ENCODE peak calls at places on chromosomes 13 and 19, in ten cellular contexts. T is frontal cortex; M is stimulated activated CD4-positive, alpha-beta T cell treated with anti-CD3 and anti-CD28 coated beads, Interleukin-12 subunit alpha, Interleukin-12 subunit beta, amount 100 ng/mL, for 48 hours; L is activated CD4-positive, CD25-positive, alpha-beta regulatory T cell; P is astrocyte of the hippocampus; G is glomerular endothelial cell; Z is NCI-H1092; J is left colon; H is Peyer's patch; Q is PC-3. D is an unnamed sample.

GRCh38 chr13:101767096-101767495 is 314.6 kb downstream of the ITGBL1 start:
- DNase-seq in Q (no peak), M (no peak), H (no peak), J (no peak), G (no peak), T (no peak), L (no peak), P (no peak), Z (no peak), D (no peak)

GRCh38 chr13:59774511-59774911 is 389.2 kb downstream of the DIAPH3 start:
- DNase-seq in T (no peak), M (no peak), P (peak), L (no peak), Z (no peak), G (no peak), H (no peak), J (no peak), Q (peak), D (peak)

GRCh38 chr13:30978981-30979956 is 46.8 kb downstream of the TEX26 start:
- DNase-seq in L (peak), H (no peak), Q (peak), M (peak), G (no peak), T (no peak), P (no peak), J (peak), Z (peak), D (no peak)

GRCh38 chr13:66410314-66410713 is 819.8 kb downstream of the PCDH9 start:
- DNase-seq in H (no peak), M (no peak), Z (no peak), Q (no peak), P (peak), T (no peak), J (no peak), L (no peak), G (no peak), D (no peak)

GRCh38 chr13:111206148-111206547 is 91.0 kb downstream of the ARHGEF7 start:
- DNase-seq in P (no peak), Q (no peak), J (no peak), T (no peak), G (no peak), L (no peak), M (no peak), Z (no peak), H (no peak), D (no peak)

GRCh38 chr13:80132741-80133601 is 208.0 kb downstream of the SPRY2 start:
- DNase-seq in M (no peak), J (peak), Z (no peak), P (peak), L (no peak), H (no peak), G (no peak), T (no peak), Q (peak), D (peak)

GRCh38 chr13:44305845-44306244 is 67.8 kb upstream of the SERP2 start:
- DNase-seq in M (no peak), G (no peak), Q (peak), P (peak), L (no peak), T (no peak), J (no peak), H (no peak), Z (peak), D (no peak)

GRCh38 chr19:31348416-31349159 is 648 bp downstream of the TSHZ3 start:
- DNase-seq in J (no peak), Q (no peak), G (no peak), Z (no peak), M (no peak), P (peak), H (no peak), L (no peak), T (no peak), D (no peak)

GRCh38 chr19:47542030-47542475 is 27.2 kb upstream of the NAPA start:
- DNase-seq in G (no peak), T (no peak), H (no peak), M (no peak), Q (no peak), Z (no peak), J (no peak), L (no peak), P (no peak), D (no peak)

GRCh38 chr13:42991892-42992584 is at the start of gene EPSTI1:
- DNase-seq in M (peak), P (peak), Q (peak), H (peak), L (peak), Z (no peak), G (peak), J (peak), T (no peak), D (peak)

GRCh38 chr13:75145926-75146325 is 336.0 kb downstream of the TBC1D4 start:
- DNase-seq in G (no peak), H (no peak), M (no peak), L (no peak), Z (no peak), J (no peak), T (no peak), Q (no peak), P (peak), D (no peak)

GRCh38 chr13:75978815-75979214 is 342.7 kb downstream of the LMO7 start:
- DNase-seq in Q (peak), P (no peak), T (no peak), H (no peak), G (no peak), L (no peak), J (no peak), M (no peak), Z (no peak), D (no peak)

GRCh38 chr13:50222569-50223332 is 207.5 kb downstream of the KCNRG start:
- DNase-seq in G (no peak), H (peak), Z (peak), Q (peak), L (no peak), M (no peak), P (peak), T (no peak), J (peak), D (no peak)

GRCh38 chr13:26425439-26426358 is 131.8 kb upstream of the WASF3 start:
- DNase-seq in L (no peak), G (no peak), Q (peak), M (no peak), Z (peak), H (no peak), T (no peak), P (peak), J (no peak), D (no peak)

GRCh38 chr13:72205773-72206172 is 338.8 kb upstream of the DACH1 start:
- DNase-seq in J (no peak), Q (peak), P (peak), H (no peak), T (no peak), L (no peak), M (no peak), Z (no peak), G (no peak), D (no peak)

GRCh38 chr19:56974554-56975207 is 134.2 kb upstream of the PEG3 start:
- DNase-seq in Z (no peak), H (no peak), P (no peak), T (no peak), L (no peak), Q (no peak), G (no peak), M (no peak), J (no peak), D (no peak)

GRCh38 chr13:50441141-50441540 is 402.4 kb downstream of the DLEU7 start:
- DNase-seq in L (no peak), G (no peak), Z (no peak), H (no peak), Q (no peak), P (no peak), T (no peak), M (no peak), J (no peak), D (no peak)

GRCh38 chr19:29896790-29897189 is 45.2 kb upstream of the URI1 start:
- DNase-seq in Z (no peak), M (no peak), Q (no peak), J (no peak), T (no peak), P (no peak), G (no peak), H (no peak), L (no peak), D (no peak)

GRCh38 chr13:50809133-50810090 is 34.1 kb downstream of the DLEU7 start:
- DNase-seq in P (no peak), G (no peak), J (no peak), M (no peak), Z (peak), T (no peak), H (no peak), L (no peak), Q (no peak), D (no peak)

GRCh38 chr19:33252971-33253370 is 27.3 kb upstream of the SLC7A10 start:
- DNase-seq in J (no peak), M (no peak), Z (no peak), P (no peak), H (no peak), Q (no peak), G (no peak), T (no peak), L (no peak), D (no peak)

GRCh38 chr19:19028526-19028925 is 4.8 kb downstream of the SUGP2 start:
- DNase-seq in J (no peak), L (no peak), Q (no peak), T (no peak), Z (no peak), H (no peak), P (no peak), G (no peak), M (no peak), D (no peak)

GRCh38 chr13:25231537-25231936 is 55.8 kb downstream of the MTMR6 start:
- DNase-seq in L (no peak), Z (no peak), P (no peak), G (no peak), H (no peak), Q (no peak), T (no peak), M (no peak), J (no peak), D (no peak)

GRCh38 chr19:15640904-15641597 is 354 bp downstream of the CYP4F3 start:
- DNase-seq in Q (no peak), T (no peak), J (peak), Z (no peak), H (no peak), G (no peak), P (no peak), L (no peak), M (no peak), D (no peak)

GRCh38 chr19:32041681-32042292 is 303.6 kb upstream of the ZNF507 start:
- DNase-seq in Q (no peak), H (no peak), J (peak), M (peak), Z (no peak), T (peak), G (no peak), L (no peak), P (peak), D (peak)

GRCh38 chr13:27257233-27257568 is 5.8 kb downstream of the RPL21 start:
- DNase-seq in Z (no peak), Q (no peak), H (no peak), M (no peak), L (no peak), T (no peak), J (no peak), G (no peak), P (no peak), D (no peak)

GRCh38 chr13:90238433-90238832 is 1109.1 kb upstream of the MIR17HG start:
- DNase-seq in Z (no peak), G (no peak), L (no peak), T (no peak), M (no peak), Q (peak), H (no peak), J (no peak), P (peak), D (no peak)

GRCh38 chr19:21750586-21751128 is 16.7 kb downstream of the ZNF100 start:
- DNase-seq in L (peak), Z (no peak), T (no peak), P (no peak), H (no peak), M (no peak), G (no peak), Q (no peak), J (no peak), D (no peak)

GRCh38 chr13:24381539-24382265 is 72.3 kb downstream of the C1QTNF9 start:
- DNase-seq in L (no peak), P (no peak), J (no peak), H (no peak), T (no peak), Z (no peak), Q (peak), M (no peak), G (no peak), D (no peak)

GRCh38 chr13:82803341-82803740 is 1078.9 kb downstream of the SLITRK1 start:
- DNase-seq in Z (no peak), P (no peak), J (no peak), M (no peak), H (no peak), L (no peak), T (no peak), G (no peak), Q (no peak), D (no peak)

GRCh38 chr19:10624585-10624984 is 768 bp upstream of the SLC44A2 start:
- DNase-seq in T (no peak), M (no peak), G (no peak), Q (no peak), Z (no peak), J (peak), L (no peak), H (no peak), P (no peak), D (no peak)

GRCh38 chr19:58519087-58519354 is 589 bp downstream of the ZBTB45 start:
- DNase-seq in H (peak), Z (peak), M (no peak), L (peak), G (no peak), P (peak), J (peak), Q (peak), T (peak), D (peak)

GRCh38 chr19:5046339-5047039 is 77.6 kb downstream of the KDM4B start:
- DNase-seq in M (no peak), H (no peak), P (peak), J (peak), T (no peak), Q (peak), G (no peak), L (no peak), Z (peak), D (no peak)

GRCh38 chr13:32791545-32792172 is 205.4 kb downstream of the PDS5B start:
- DNase-seq in T (no peak), Q (peak), J (no peak), Z (no peak), H (no peak), G (no peak), L (no peak), M (no peak), P (no peak), D (no peak)

GRCh38 chr19:21698215-21698614 is 69.2 kb downstream of the ZNF100 start:
- DNase-seq in M (no peak), J (no peak), G (no peak), T (no peak), L (no peak), Z (no peak), P (peak), Q (peak), H (no peak), D (no peak)